ENCODE peak calls at places on chromosomes 6 and 20, in five cellular contexts. C is GM23248, Q is neural progenitor cell, N is HCT116, T is SK-N-SH. X is an unnamed sample.

GRCh38 chr20:42494290-42494689 is 695.4 kb downstream of the PTPRT start:
- DNase-seq in N (no peak), Q (no peak), T (no peak), C (no peak), X (no peak)

GRCh38 chr6:1790684-1791083 is 181.0 kb downstream of the FOXC1 start:
- DNase-seq in Q (no peak), C (no peak), N (no peak), T (no peak), X (no peak)

GRCh38 chr6:134512946-134513345 is 195.0 kb upstream of the SGK1 start:
- DNase-seq in C (peak), N (no peak), Q (no peak), T (no peak), X (no peak)

GRCh38 chr6:95203153-95203754 is 374.1 kb upstream of the MANEA start:
- DNase-seq in Q (peak), N (peak), C (peak), T (peak), X (peak)

GRCh38 chr6:168597471-168597875 is 156.5 kb downstream of the SMOC2 start:
- DNase-seq in N (no peak), T (no peak), Q (no peak), C (no peak), X (no peak)

GRCh38 chr6:151289399-151290007 is 49.7 kb downstream of the AKAP12 start:
- DNase-seq in C (no peak), N (no peak), Q (no peak), T (no peak), X (peak)

GRCh38 chr6:128870751-128871150 is 12.2 kb upstream of the LAMA2 start:
- DNase-seq in Q (no peak), C (no peak), T (no peak), N (no peak), X (no peak)

GRCh38 chr20:59064214-59064722 is 21.7 kb upstream of the PRELID3B start:
- DNase-seq in T (no peak), Q (no peak), C (no peak), N (no peak), X (no peak)

GRCh38 chr20:16158090-16158975 is 414.9 kb downstream of the KIF16B start:
- DNase-seq in T (no peak), Q (peak), C (no peak), N (no peak), X (no peak)

GRCh38 chr6:138526822-138527235 is 27.5 kb upstream of the NHSL1 start:
- DNase-seq in T (no peak), Q (peak), C (no peak), N (no peak), X (no peak)

GRCh38 chr20:58135441-58136170 is 92.8 kb downstream of the ANKRD60 start:
- DNase-seq in T (no peak), Q (no peak), N (no peak), C (peak), X (no peak)

GRCh38 chr6:76264466-76264865 is 192.0 kb upstream of the IMPG1 start:
- DNase-seq in T (no peak), N (no peak), C (peak), Q (no peak), X (no peak)

GRCh38 chr6:1424306-1424927 is 35.0 kb downstream of the FOXF2 start:
- DNase-seq in T (peak), Q (peak), C (peak), N (peak), X (peak)

GRCh38 chr20:25251558-25251957 is 3.7 kb downstream of the PYGB start:
- DNase-seq in Q (peak), N (no peak), T (peak), C (no peak), X (no peak)

GRCh38 chr6:135094403-135094821 is 39.8 kb upstream of the HBS1L start:
- DNase-seq in T (no peak), C (peak), Q (no peak), N (no peak), X (no peak)

GRCh38 chr6:149482542-149483261 is 2.1 kb downstream of the ZC3H12D start:
- DNase-seq in T (no peak), N (no peak), Q (no peak), C (no peak), X (no peak)

GRCh38 chr20:50195524-50196120 is 5.0 kb downstream of the CEBPB start:
- DNase-seq in Q (no peak), N (no peak), T (no peak), C (no peak), X (no peak)

GRCh38 chr20:50193169-50193850 is 2.7 kb downstream of the CEBPB start:
- DNase-seq in Q (no peak), C (peak), N (no peak), T (no peak), X (no peak)

GRCh38 chr20:50192364-50193168 is 1.9 kb downstream of the CEBPB start:
- DNase-seq in Q (peak), C (peak), T (peak), N (peak), X (peak)

GRCh38 chr20:50194831-50195523 is 4.3 kb downstream of the CEBPB start:
- DNase-seq in T (no peak), N (no peak), Q (no peak), C (no peak), X (no peak)

DNA sequence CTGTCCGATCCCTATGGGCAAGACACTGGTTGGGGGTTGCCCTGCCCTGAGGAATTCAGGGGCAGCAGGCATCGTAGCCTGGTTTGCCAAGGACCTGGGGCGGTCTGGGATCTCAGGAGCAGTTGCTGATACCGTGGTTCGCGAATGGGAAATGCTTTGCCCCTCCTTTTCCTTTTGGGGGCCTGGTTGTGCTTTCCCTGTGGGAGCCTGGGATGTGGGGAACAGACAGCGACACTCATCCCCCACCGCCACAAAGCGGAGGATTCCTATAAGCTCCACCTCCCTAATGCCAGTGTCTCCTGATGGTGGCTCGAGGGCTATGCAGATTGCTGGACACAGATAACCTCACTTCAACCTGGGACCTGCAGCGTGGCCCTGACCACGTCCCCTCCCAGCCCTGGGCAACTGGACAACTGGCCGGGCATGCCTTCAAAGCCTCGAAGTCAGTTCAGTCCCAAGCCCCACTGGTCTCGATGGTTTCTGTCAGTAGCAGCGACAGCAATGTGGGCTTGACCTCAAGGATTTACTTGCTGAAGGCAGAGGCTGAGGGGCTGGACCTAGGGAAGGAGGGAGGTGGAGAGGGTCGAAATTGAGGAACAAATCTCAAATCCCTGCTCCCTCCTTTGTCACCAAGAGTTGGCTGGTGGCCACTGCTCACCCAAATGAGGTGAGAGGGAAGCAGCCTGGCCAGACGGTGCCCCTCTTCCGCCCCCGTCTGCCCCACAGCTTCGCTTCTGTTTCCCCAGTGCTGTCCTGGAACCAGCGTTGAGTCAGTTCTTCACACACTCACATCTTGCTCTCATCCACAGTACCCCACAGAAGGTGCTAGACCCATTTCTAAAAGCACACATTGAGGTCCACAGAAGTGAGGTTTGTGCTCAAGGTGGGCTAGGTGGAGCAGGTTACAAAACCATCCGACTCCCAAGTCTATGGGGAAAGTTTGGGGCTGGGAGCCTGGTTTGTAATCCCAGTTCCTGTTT is 3.5 kb downstream of the CEBPB start:
- DNase-seq in C (peak), N (no peak), Q (peak), T (no peak), X (no peak)
- H3K9ac ChIP-seq in C (peak), N (peak), Q (no peak), T (peak), X (no peak)

GRCh38 chr6:122322824-122323223 is 76.6 kb upstream of the HSF2 start:
- DNase-seq in C (peak), Q (no peak), N (no peak), T (peak), X (no peak)
- H3K4me3 ChIP-seq in C (peak), Q (no peak), N (peak), T (peak), X (no peak)

GRCh38 chr20:10793741-10794140 is 119.9 kb upstream of the JAG1 start:
- DNase-seq in Q (peak), C (no peak), T (no peak), N (no peak), X (no peak)
- TF ChIP-seq EZH2phosphoT487 in Q (no peak), C (no peak), T (no peak), N (no peak), X (no peak)

DNA sequence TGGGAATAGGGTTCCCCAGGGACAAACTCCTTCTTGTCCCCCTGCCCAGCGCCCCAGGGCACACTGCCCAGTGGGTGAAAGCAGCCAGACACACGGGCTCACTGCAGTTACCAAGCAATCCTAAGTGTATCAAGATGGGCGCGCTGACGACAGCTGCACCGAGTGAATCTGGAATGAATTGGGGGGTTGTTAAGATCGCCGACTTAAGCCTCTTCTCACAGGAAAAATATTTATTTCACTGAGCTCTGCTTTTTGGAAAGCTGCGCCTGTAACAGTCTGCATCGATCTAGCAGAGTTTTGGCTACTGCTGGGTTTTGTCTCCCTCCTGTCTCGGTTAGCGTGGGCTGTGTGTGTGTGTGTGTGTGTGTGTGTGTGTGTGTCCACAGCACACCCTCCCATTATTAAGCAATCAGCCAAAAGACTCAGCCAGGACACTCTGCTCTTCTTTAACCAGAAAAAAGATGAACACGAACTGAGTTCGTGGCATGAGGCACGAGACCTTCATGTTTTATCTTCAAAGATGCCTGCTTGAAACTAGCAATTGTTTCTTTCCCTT is 35.9 kb downstream of the RIPOR3 start:
- DNase-seq in T (peak), N (no peak), Q (peak), C (peak), X (no peak)
- H3K9ac ChIP-seq in T (peak), N (no peak), Q (no peak), C (peak), X (no peak)

GRCh38 chr6:161847628-161848027 is 573.8 kb upstream of the AGPAT4 start:
- DNase-seq in N (no peak), Q (no peak), T (no peak), C (no peak), X (no peak)
- H3K4me3 ChIP-seq in N (no peak), Q (no peak), T (no peak), C (no peak), X (no peak)

GRCh38 chr20:11502051-11502450 is 415.6 kb upstream of the BTBD3 start:
- DNase-seq in T (no peak), Q (no peak), N (no peak), C (peak), X (no peak)
- TF ChIP-seq EZH2phosphoT487 in T (no peak), Q (no peak), N (no peak), C (no peak), X (no peak)

DNA sequence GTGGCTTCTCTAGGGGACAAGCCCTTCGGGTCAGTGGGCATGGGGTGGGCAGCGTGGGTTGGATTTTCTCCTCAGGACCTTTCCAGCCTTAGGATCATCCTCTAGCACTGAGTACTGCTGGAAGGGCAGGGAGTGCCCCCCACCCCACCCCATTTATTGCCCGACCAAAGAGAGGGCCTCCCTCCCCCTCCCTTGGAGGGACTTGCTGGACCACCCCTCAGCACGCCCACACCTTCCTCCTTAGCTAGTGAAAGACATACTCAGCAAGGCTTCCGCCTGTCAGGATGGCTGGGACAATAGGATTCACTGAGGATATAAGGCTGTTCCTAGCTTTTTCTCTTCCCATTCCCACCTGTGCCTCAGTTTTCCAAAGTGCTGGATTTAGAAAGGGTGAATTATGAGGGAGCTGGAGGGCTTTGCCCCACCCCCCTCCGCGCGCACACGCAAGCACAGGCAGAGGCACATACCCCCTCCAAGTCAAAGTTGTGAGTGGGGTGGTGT is 859 bp upstream of the SLC29A1 start:
- DNase-seq in Q (peak), C (no peak), T (no peak), N (no peak), X (no peak)
- H3K9ac ChIP-seq in Q (no peak), C (peak), T (no peak), N (peak), X (peak)

GRCh38 chr6:93779086-93779858 is 359.9 kb upstream of the EPHA7 start:
- DNase-seq in N (no peak), T (no peak), C (no peak), Q (peak), X (no peak)
- H3K4me3 ChIP-seq in N (no peak), T (no peak), C (no peak), Q (no peak), X (no peak)

DNA sequence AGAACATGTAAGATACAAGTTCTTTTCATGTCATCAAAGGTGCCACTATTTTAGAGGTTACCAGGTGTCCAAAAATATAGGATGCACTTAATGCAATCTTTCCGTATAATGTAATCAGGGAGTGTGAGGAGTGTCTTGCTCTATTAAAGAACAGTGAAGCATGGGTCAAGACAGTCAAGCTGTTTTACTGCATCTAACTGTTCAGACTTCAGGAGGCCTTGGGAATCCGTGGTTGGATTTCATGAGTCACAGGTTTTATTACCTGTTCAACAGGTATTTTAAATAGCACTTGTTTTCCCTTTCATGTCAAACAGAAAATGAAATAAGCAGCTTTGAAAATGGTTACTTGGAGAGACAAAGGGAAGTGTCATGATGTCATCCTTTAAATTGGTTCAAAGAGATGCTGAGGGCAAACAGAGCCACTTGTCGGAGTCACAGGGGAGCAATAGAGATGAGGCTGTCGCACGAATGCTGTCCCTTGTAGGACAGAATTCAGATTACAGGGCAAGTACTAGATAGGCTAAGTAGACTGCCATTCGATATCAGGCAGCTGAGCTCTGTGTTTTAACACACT is 621.5 kb downstream of the QKI start:
- DNase-seq in N (no peak), Q (no peak), C (no peak), T (no peak), X (no peak)
- TF ChIP-seq EZH2phosphoT487 in N (no peak), Q (no peak), C (no peak), T (no peak), X (no peak)